ENCODE peak calls at places on chromosome 1, in seven cellular contexts. One of them, this sample, is unnamed.

GRCh38 chr1:234886081-234886874 is 242.4 kb downstream of the TOMM20 start:
- DNase-seq in fibroblast of mammary gland: peak; percentile 81
- DNase-seq in OCI-M1: no peak
- DNase-seq in ovary: no peak
- DNase-seq in psoas muscle: peak; percentile 56
- DNase-seq in aorta: no peak
- DNase-seq in head of caudate nucleus: no peak
- DNase-seq in this sample: no peak

GRCh38 chr1:151715726-151716404 is 738 bp downstream of the CELF3 start:
- DNase-seq in fibroblast of mammary gland: no peak
- DNase-seq in psoas muscle: no peak
- DNase-seq in OCI-M1: no peak
- DNase-seq in ovary: no peak
- DNase-seq in head of caudate nucleus: no peak
- DNase-seq in aorta: no peak
- DNase-seq in this sample: no peak

GRCh38 chr1:20494609-20495311 is 8.8 kb upstream of the CAMK2N1 start:
- DNase-seq in psoas muscle: no peak
- DNase-seq in fibroblast of mammary gland: peak; percentile 98
- DNase-seq in ovary: no peak
- DNase-seq in aorta: no peak
- DNase-seq in OCI-M1: no peak
- DNase-seq in head of caudate nucleus: no peak
- DNase-seq in this sample: no peak

GRCh38 chr1:87826639-87827345 is 498.1 kb downstream of the LMO4 start:
- DNase-seq in fibroblast of mammary gland: peak; percentile 90
- DNase-seq in aorta: peak; percentile 66
- DNase-seq in OCI-M1: peak; percentile 96
- DNase-seq in ovary: peak; percentile 31
- DNase-seq in psoas muscle: peak; percentile 31
- DNase-seq in head of caudate nucleus: no peak
- DNase-seq in this sample: no peak

GRCh38 chr1:115505157-115505571 is 136.6 kb upstream of the VANGL1 start:
- DNase-seq in ovary: no peak
- DNase-seq in fibroblast of mammary gland: peak; percentile 15
- DNase-seq in aorta: no peak
- DNase-seq in psoas muscle: no peak
- DNase-seq in OCI-M1: no peak
- DNase-seq in head of caudate nucleus: no peak
- DNase-seq in this sample: no peak

GRCh38 chr1:40868051-40868723 is 6.0 kb upstream of the CITED4 start:
- DNase-seq in ovary: no peak
- DNase-seq in OCI-M1: peak; percentile 79
- DNase-seq in aorta: no peak
- DNase-seq in psoas muscle: no peak
- DNase-seq in head of caudate nucleus: no peak
- DNase-seq in fibroblast of mammary gland: peak; percentile 81
- DNase-seq in this sample: no peak

GRCh38 chr1:201016943-201017827 is 6.3 kb downstream of the KIF21B start:
- DNase-seq in ovary: no peak
- DNase-seq in psoas muscle: no peak
- DNase-seq in aorta: no peak
- DNase-seq in OCI-M1: no peak
- DNase-seq in head of caudate nucleus: no peak
- DNase-seq in fibroblast of mammary gland: no peak
- DNase-seq in this sample: no peak

GRCh38 chr1:236120725-236121153 is 21.6 kb upstream of the GPR137B start:
- DNase-seq in head of caudate nucleus: no peak
- DNase-seq in fibroblast of mammary gland: no peak
- DNase-seq in OCI-M1: no peak
- DNase-seq in ovary: no peak
- DNase-seq in psoas muscle: no peak
- DNase-seq in aorta: no peak
- DNase-seq in this sample: no peak

GRCh38 chr1:34828611-34829010 is 30.9 kb downstream of the SMIM12 start:
- DNase-seq in OCI-M1: peak; percentile 48
- DNase-seq in fibroblast of mammary gland: no peak
- DNase-seq in ovary: no peak
- DNase-seq in head of caudate nucleus: no peak
- DNase-seq in aorta: no peak
- DNase-seq in psoas muscle: no peak
- DNase-seq in this sample: no peak

This sample was measured in activated gamma-delta T cell.